ENCODE peak calls at places on chromosomes 7 and 10, in eight cellular contexts. E is neural progenitor cell, G is ELR, H is caudate nucleus, A is HTR-8/SVneo, R is nephron progenitor cell, C is islet precursor cell, M is GM12864. K is an unnamed sample.

GRCh38 chr7:105493928-105494325 is 28.1 kb downstream of the PUS7 start:
- DNase-seq in E (no peak), G (peak), H (no peak), A (no peak), R (no peak), C (no peak), M (no peak), K (no peak)

GRCh38 chr10:76178561-76179292 is 747.3 kb downstream of the LRMDA start:
- DNase-seq in E (no peak), G (no peak), H (no peak), A (no peak), R (no peak), C (no peak), M (no peak), K (no peak)

GRCh38 chr7:128257458-128257857 is 16.4 kb downstream of the LEP start:
- DNase-seq in E (no peak), G (no peak), H (no peak), A (no peak), R (no peak), C (no peak), M (no peak), K (no peak)

GRCh38 chr7:30028749-30029635 is 780 bp downstream of the PLEKHA8 start:
- DNase-seq in E (peak), G (peak), H (peak), A (peak), R (no peak), C (peak), M (no peak), K (no peak)

GRCh38 chr10:122459586-122460273 is 1.6 kb upstream of the HTRA1 start:
- DNase-seq in E (no peak), G (peak), H (no peak), A (peak), R (no peak), C (no peak), M (no peak), K (no peak)

GRCh38 chr10:128660726-128661125 is 534.5 kb upstream of the MKI67 start:
- DNase-seq in E (no peak), G (no peak), H (no peak), A (no peak), R (no peak), C (no peak), M (no peak), K (no peak)

GRCh38 chr7:48365010-48365409 is 193.8 kb downstream of the ABCA13 start:
- DNase-seq in E (no peak), G (peak), H (no peak), A (no peak), R (no peak), C (no peak), M (no peak), K (no peak)

GRCh38 chr10:49568235-49568634 is 29.3 kb upstream of the ERCC6 start:
- DNase-seq in E (no peak), G (peak), H (no peak), A (no peak), R (no peak), C (no peak), M (peak), K (no peak)

GRCh38 chr10:3666525-3667302 is 118.3 kb downstream of the KLF6 start:
- DNase-seq in E (no peak), G (no peak), H (peak), A (no peak), R (no peak), C (no peak), M (no peak), K (no peak)